ENCODE peak calls at places on chromosomes 13 and 19, in five cellular contexts. One of them, this sample, is unnamed. For H3K4me1, the result is how much of the 10 kb centered on the place peaks cover.

GRCh38 chr13:97202761-97203160 is 19.4 kb upstream of the MBNL2 start:
- DNase-seq in ascending aorta: no peak
- DNase-seq in cardiac muscle cell: no peak
- DNase-seq in heart left ventricle: no peak
- DNase-seq in A549: no peak
- DNase-seq in this sample: no peak

GRCh38 chr13:37700887-37701286 is 102.3 kb upstream of the POSTN start:
- DNase-seq in ascending aorta: no peak
- DNase-seq in cardiac muscle cell: no peak
- DNase-seq in heart left ventricle: no peak
- DNase-seq in A549: no peak
- DNase-seq in this sample: no peak

GRCh38 chr13:49443327-49443688 is 556 bp downstream of the CAB39L start:
- DNase-seq in ascending aorta: no peak
- DNase-seq in cardiac muscle cell: peak
- DNase-seq in heart left ventricle: no peak
- DNase-seq in A549: no peak
- DNase-seq in this sample: no peak

GRCh38 chr13:33366469-33367062 is 81.0 kb upstream of the STARD13 start:
- DNase-seq in ascending aorta: no peak
- DNase-seq in cardiac muscle cell: no peak
- DNase-seq in heart left ventricle: no peak
- DNase-seq in A549: no peak
- DNase-seq in this sample: no peak

GRCh38 chr19:19943848-19944582 is 43.3 kb downstream of the ZNF93 start:
- DNase-seq in ascending aorta: no peak
- DNase-seq in cardiac muscle cell: no peak
- DNase-seq in heart left ventricle: no peak
- DNase-seq in A549: no peak
- DNase-seq in this sample: no peak

GRCh38 chr19:2327773-2328400 is 499 bp downstream of the LSM7 start:
- DNase-seq in ascending aorta: no peak
- DNase-seq in cardiac muscle cell: no peak
- DNase-seq in heart left ventricle: no peak
- DNase-seq in A549: no peak
- DNase-seq in this sample: peak

GRCh38 chr19:12770922-12771321 is 4.4 kb downstream of the HOOK2 start:
- DNase-seq in ascending aorta: no peak
- DNase-seq in cardiac muscle cell: no peak
- DNase-seq in heart left ventricle: no peak
- DNase-seq in A549: no peak
- DNase-seq in this sample: no peak

GRCh38 chr13:51419015-51419636 is 33.7 kb downstream of the INTS6 start:
- DNase-seq in ascending aorta: no peak
- DNase-seq in cardiac muscle cell: no peak
- DNase-seq in heart left ventricle: no peak
- DNase-seq in A549: no peak
- DNase-seq in this sample: no peak

GRCh38 chr13:114078501-114079451 is 53.6 kb downstream of the RASA3 start:
- DNase-seq in ascending aorta: no peak
- DNase-seq in cardiac muscle cell: no peak
- DNase-seq in heart left ventricle: peak
- DNase-seq in A549: no peak
- DNase-seq in this sample: no peak

GRCh38 chr19:13835791-13836723 is 40.8 kb downstream of the ZSWIM4 start:
- DNase-seq in ascending aorta: no peak
- DNase-seq in cardiac muscle cell: no peak
- DNase-seq in heart left ventricle: peak
- DNase-seq in A549: no peak
- DNase-seq in this sample: no peak

GRCh38 chr13:36764957-36765356 is 54.1 kb upstream of the RFXAP start:
- DNase-seq in ascending aorta: no peak
- DNase-seq in cardiac muscle cell: no peak
- DNase-seq in heart left ventricle: no peak
- DNase-seq in A549: no peak
- DNase-seq in this sample: no peak

GRCh38 chr13:102203718-102204117 is 198.1 kb downstream of the FGF14 start:
- DNase-seq in ascending aorta: no peak
- DNase-seq in cardiac muscle cell: no peak
- DNase-seq in heart left ventricle: no peak
- DNase-seq in A549: no peak
- DNase-seq in this sample: no peak

GRCh38 chr13:28324181-28324789 is 170.6 kb downstream of the FLT1 start:
- DNase-seq in ascending aorta: no peak
- DNase-seq in cardiac muscle cell: peak
- DNase-seq in heart left ventricle: peak
- DNase-seq in A549: peak
- DNase-seq in this sample: peak

GRCh38 chr19:55036058-55036457 is 2.0 kb downstream of the GP6 start:
- DNase-seq in ascending aorta: no peak
- DNase-seq in cardiac muscle cell: no peak
- DNase-seq in heart left ventricle: no peak
- DNase-seq in A549: no peak
- DNase-seq in this sample: no peak

GRCh38 chr13:78247362-78247761 is 328.7 kb upstream of the EDNRB start:
- DNase-seq in ascending aorta: no peak
- DNase-seq in cardiac muscle cell: no peak
- DNase-seq in heart left ventricle: no peak
- DNase-seq in A549: no peak
- DNase-seq in this sample: no peak

GRCh38 chr13:67075239-67075638 is 154.9 kb downstream of the PCDH9 start:
- DNase-seq in ascending aorta: no peak
- DNase-seq in cardiac muscle cell: no peak
- DNase-seq in heart left ventricle: no peak
- DNase-seq in A549: no peak
- DNase-seq in this sample: no peak

GRCh38 chr13:110444226-110444653 is 117.3 kb downstream of the RAB20 start:
- DNase-seq in ascending aorta: no peak
- DNase-seq in cardiac muscle cell: no peak
- DNase-seq in heart left ventricle: no peak
- DNase-seq in A549: no peak
- DNase-seq in this sample: no peak

GRCh38 chr19:4742717-4743646 is 19.3 kb upstream of the DPP9 start:
- DNase-seq in ascending aorta: no peak
- DNase-seq in cardiac muscle cell: no peak
- DNase-seq in heart left ventricle: no peak
- DNase-seq in A549: no peak
- DNase-seq in this sample: peak

GRCh38 chr19:18104793-18105131 is 7.2 kb downstream of the MAST3 start:
- DNase-seq in ascending aorta: no peak
- DNase-seq in cardiac muscle cell: no peak
- DNase-seq in heart left ventricle: no peak
- DNase-seq in A549: no peak
- DNase-seq in this sample: no peak

GRCh38 chr19:56725829-56726424 is 54.4 kb upstream of the ZNF835 start:
- DNase-seq in ascending aorta: no peak
- DNase-seq in cardiac muscle cell: no peak
- DNase-seq in heart left ventricle: no peak
- DNase-seq in A549: no peak
- DNase-seq in this sample: peak

GRCh38 chr13:46295531-46296464 is 84.1 kb downstream of the LRRC63 start:
- DNase-seq in ascending aorta: peak
- DNase-seq in cardiac muscle cell: no peak
- DNase-seq in heart left ventricle: peak
- DNase-seq in A549: no peak
- DNase-seq in this sample: peak

GRCh38 chr13:38826182-38826813 is 139.4 kb downstream of the FREM2 start:
- DNase-seq in ascending aorta: no peak
- DNase-seq in cardiac muscle cell: no peak
- DNase-seq in heart left ventricle: no peak
- DNase-seq in A549: no peak
- DNase-seq in this sample: no peak

GRCh38 chr13:24220086-24220703 is 59.7 kb downstream of the SPATA13 start:
- DNase-seq in ascending aorta: no peak
- DNase-seq in cardiac muscle cell: peak
- DNase-seq in heart left ventricle: peak
- DNase-seq in A549: peak
- DNase-seq in this sample: peak

GRCh38 chr13:107835339-107836018 is 379.9 kb downstream of the LIG4 start:
- DNase-seq in ascending aorta: no peak
- DNase-seq in cardiac muscle cell: no peak
- DNase-seq in heart left ventricle: no peak
- DNase-seq in A549: no peak
- DNase-seq in this sample: no peak

GRCh38 chr19:40596608-40597328 is 4.4 kb upstream of the LTBP4 start:
- DNase-seq in ascending aorta: no peak
- DNase-seq in cardiac muscle cell: peak
- DNase-seq in heart left ventricle: peak
- DNase-seq in A549: peak
- DNase-seq in this sample: peak

GRCh38 chr13:50969691-50970090 is 60.1 kb downstream of the RNASEH2B start:
- DNase-seq in ascending aorta: no peak
- DNase-seq in cardiac muscle cell: peak
- DNase-seq in heart left ventricle: no peak
- DNase-seq in A549: no peak
- DNase-seq in this sample: no peak

GRCh38 chr13:95341441-95341840 is 40.2 kb upstream of the ABCC4 start:
- DNase-seq in ascending aorta: no peak
- DNase-seq in cardiac muscle cell: no peak
- DNase-seq in heart left ventricle: no peak
- DNase-seq in A549: no peak
- DNase-seq in this sample: no peak

GRCh38 chr13:81048026-81048461 is 707.1 kb upstream of the SPRY2 start:
- DNase-seq in ascending aorta: no peak
- DNase-seq in cardiac muscle cell: no peak
- DNase-seq in heart left ventricle: no peak
- DNase-seq in A549: no peak
- DNase-seq in this sample: no peak

GRCh38 chr13:49329831-49330545 is 82.3 kb downstream of the CDADC1 start:
- DNase-seq in ascending aorta: no peak
- DNase-seq in cardiac muscle cell: peak
- DNase-seq in heart left ventricle: no peak
- DNase-seq in A549: no peak
- DNase-seq in this sample: no peak

GRCh38 chr13:37138169-37138568 is 32.7 kb upstream of the CSNK1A1L start:
- DNase-seq in ascending aorta: no peak
- DNase-seq in cardiac muscle cell: no peak
- DNase-seq in heart left ventricle: no peak
- DNase-seq in A549: no peak
- DNase-seq in this sample: no peak

GRCh38 chr13:29908411-29908810 is 58.0 kb upstream of the UBL3 start:
- DNase-seq in ascending aorta: no peak
- DNase-seq in cardiac muscle cell: no peak
- DNase-seq in heart left ventricle: no peak
- DNase-seq in A549: no peak
- DNase-seq in this sample: no peak

GRCh38 chr19:16518483-16519229 is 22.5 kb downstream of the C19orf44 start:
- DNase-seq in ascending aorta: no peak
- DNase-seq in cardiac muscle cell: no peak
- DNase-seq in heart left ventricle: no peak
- DNase-seq in A549: no peak
- DNase-seq in this sample: no peak

GRCh38 chr13:102873653-102874052 is 27.8 kb downstream of the ERCC5 start:
- DNase-seq in ascending aorta: no peak
- DNase-seq in cardiac muscle cell: no peak
- DNase-seq in heart left ventricle: no peak
- DNase-seq in A549: no peak
- DNase-seq in this sample: no peak

GRCh38 chr13:20492036-20492435 is 33.6 kb downstream of the CRYL1 start:
- DNase-seq in ascending aorta: no peak
- DNase-seq in cardiac muscle cell: no peak
- DNase-seq in heart left ventricle: no peak
- DNase-seq in A549: no peak
- DNase-seq in this sample: no peak

DNA sequence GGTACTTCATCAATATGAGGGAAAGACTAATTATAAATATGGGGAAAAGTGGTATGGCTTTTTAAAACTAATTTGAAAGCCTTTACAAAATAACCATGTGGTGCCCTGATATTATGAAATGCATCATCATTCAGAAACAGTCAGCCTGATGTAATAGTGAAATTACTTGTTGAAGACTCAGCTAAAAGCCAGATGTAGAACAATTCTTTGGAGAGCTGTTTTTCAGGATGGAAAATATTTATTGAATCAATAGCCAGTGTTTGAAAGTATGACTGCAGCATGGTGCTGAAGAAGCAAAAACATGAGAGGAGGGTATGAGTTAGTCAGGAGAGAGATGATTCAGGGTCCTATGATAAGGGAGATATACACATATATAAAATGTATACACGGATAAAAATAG is 2476.5 kb downstream of the PCDH9 start:
- DNase-seq in ascending aorta: no peak
- DNase-seq in cardiac muscle cell: no peak
- DNase-seq in heart left ventricle: no peak
- DNase-seq in A549: no peak
- DNase-seq in this sample: no peak
- H3K4me1 ChIP-seq in ascending aorta: under half
- H3K4me1 ChIP-seq in cardiac muscle cell: under half
- H3K4me1 ChIP-seq in heart left ventricle: under half
- H3K4me1 ChIP-seq in A549: under half
- H3K4me1 ChIP-seq in this sample: under half

GRCh38 chr19:1259873-1260748 is 9.0 kb upstream of the CIRBP start:
- DNase-seq in ascending aorta: no peak
- DNase-seq in cardiac muscle cell: no peak
- DNase-seq in heart left ventricle: peak
- DNase-seq in A549: no peak
- DNase-seq in this sample: no peak
- H3K27ac ChIP-seq in ascending aorta: peak
- H3K27ac ChIP-seq in cardiac muscle cell: peak
- H3K27ac ChIP-seq in heart left ventricle: peak
- H3K27ac ChIP-seq in A549: peak
- H3K27ac ChIP-seq in this sample: peak

GRCh38 chr19:6272913-6273600 is 6.7 kb downstream of the MLLT1 start:
- DNase-seq in ascending aorta: no peak
- DNase-seq in cardiac muscle cell: no peak
- DNase-seq in heart left ventricle: no peak
- DNase-seq in A549: no peak
- DNase-seq in this sample: no peak

GRCh38 chr19:6271251-6271650 is 8.5 kb downstream of the MLLT1 start:
- DNase-seq in ascending aorta: no peak
- DNase-seq in cardiac muscle cell: peak
- DNase-seq in heart left ventricle: no peak
- DNase-seq in A549: no peak
- DNase-seq in this sample: no peak

GRCh38 chr19:6272411-6272791 is 7.4 kb downstream of the MLLT1 start:
- DNase-seq in ascending aorta: no peak
- DNase-seq in cardiac muscle cell: peak
- DNase-seq in heart left ventricle: no peak
- DNase-seq in A549: no peak
- DNase-seq in this sample: no peak

GRCh38 chr19:6270822-6271221 is 9.0 kb downstream of the MLLT1 start:
- DNase-seq in ascending aorta: no peak
- DNase-seq in cardiac muscle cell: no peak
- DNase-seq in heart left ventricle: no peak
- DNase-seq in A549: no peak
- DNase-seq in this sample: no peak

GRCh38 chr19:6271721-6272410 is 7.9 kb downstream of the MLLT1 start:
- DNase-seq in ascending aorta: no peak
- DNase-seq in cardiac muscle cell: peak
- DNase-seq in heart left ventricle: peak
- DNase-seq in A549: no peak
- DNase-seq in this sample: peak
- H3K4me1 ChIP-seq in ascending aorta: half or more
- H3K4me1 ChIP-seq in cardiac muscle cell: half or more
- H3K4me1 ChIP-seq in heart left ventricle: half or more
- H3K4me1 ChIP-seq in A549: under half
- H3K4me1 ChIP-seq in this sample: under half

GRCh38 chr19:34961775-34962174 is 2.3 kb downstream of the ZNF792 start:
- DNase-seq in ascending aorta: no peak
- DNase-seq in cardiac muscle cell: no peak
- DNase-seq in heart left ventricle: no peak
- DNase-seq in A549: no peak
- DNase-seq in this sample: no peak
- H3K27ac ChIP-seq in ascending aorta: peak
- H3K27ac ChIP-seq in cardiac muscle cell: no peak
- H3K27ac ChIP-seq in heart left ventricle: peak
- H3K27ac ChIP-seq in A549: no peak
- H3K27ac ChIP-seq in this sample: no peak

This sample was measured in testis.